ENCODE peak calls at places on chromosomes 16 and 17, in seven cellular contexts. R is A549, V is fibroblast of lung, M is pancreas, J is RWPE2, S is HCT116, W is transverse colon. G is an unnamed sample.

GRCh38 chr17:5122586-5123342 is 6.9 kb downstream of the USP6 start:
- DNase-seq in R (no peak), V (peak; percentile 2), M (peak; percentile 30), J (peak; percentile 34), S (no peak), W (peak; percentile 36), G (no peak)

GRCh38 chr16:79642652-79643051 is 42.1 kb upstream of the MAF start:
- DNase-seq in R (no peak), V (no peak), M (no peak), J (no peak), S (no peak), W (no peak), G (no peak)

GRCh38 chr17:37506678-37507077 is 17.0 kb downstream of the DUSP14 start:
- DNase-seq in R (peak; percentile 83), V (peak; percentile 36), M (no peak), J (no peak), S (peak; percentile 23), W (no peak), G (no peak)

GRCh38 chr17:8954339-8954738 is 11.2 kb downstream of the PIK3R5 start:
- DNase-seq in R (no peak), V (no peak), M (no peak), J (no peak), S (no peak), W (peak; percentile 59), G (peak; percentile 56)

GRCh38 chr16:8957509-8958157 is 6.1 kb downstream of the USP7 start:
- DNase-seq in R (no peak), V (no peak), M (no peak), J (no peak), S (no peak), W (peak; percentile 41), G (no peak)

GRCh38 chr16:4679854-4680636 is 13.3 kb upstream of the NUDT16L1 start:
- DNase-seq in R (no peak), V (peak; percentile 80), M (peak; percentile 53), J (peak; percentile 97), S (no peak), W (peak; percentile 73), G (peak; percentile 59)

GRCh38 chr16:88686439-88687253 is at the start of gene SNAI3:
- DNase-seq in R (peak; percentile 89), V (no peak), M (peak; percentile 89), J (peak; percentile 81), S (peak; percentile 51), W (peak; percentile 95), G (peak; percentile 75)

GRCh38 chr17:2068101-2068518 is 13.2 kb downstream of the HIC1 start:
- DNase-seq in R (no peak), V (peak; percentile 70), M (no peak), J (no peak), S (no peak), W (no peak), G (no peak)

GRCh38 chr17:45394913-45395568 is 37.6 kb downstream of the ARHGAP27 start:
- DNase-seq in R (peak; percentile 95), V (peak; percentile 91), M (peak; percentile 60), J (no peak), S (peak; percentile 45), W (peak; percentile 65), G (peak; percentile 73)

GRCh38 chr17:49472527-49472926 is 22.6 kb upstream of the NGFR start:
- DNase-seq in R (no peak), V (no peak), M (no peak), J (no peak), S (no peak), W (no peak), G (no peak)

GRCh38 chr17:41773190-41773588 is 13.3 kb downstream of the JUP start:
- DNase-seq in R (peak; percentile 89), V (peak; percentile 89), M (peak; percentile 84), J (peak; percentile 97), S (peak; percentile 79), W (peak; percentile 93), G (peak; percentile 73)

GRCh38 chr17:35368086-35368824 is 5.2 kb downstream of the SLFN11 start:
- DNase-seq in R (no peak), V (peak; percentile 53), M (no peak), J (no peak), S (no peak), W (peak; percentile 46), G (peak; percentile 26)

GRCh38 chr17:59513934-59514841 is 51.2 kb upstream of the DHX40 start:
- DNase-seq in R (peak; percentile 26), V (peak; percentile 85), M (peak; percentile 71), J (peak; percentile 79), S (no peak), W (peak; percentile 78), G (peak; percentile 75)

GRCh38 chr16:67011274-67011673 is 17.7 kb upstream of the CBFB start:
- DNase-seq in R (no peak), V (no peak), M (no peak), J (no peak), S (no peak), W (no peak), G (no peak)

GRCh38 chr17:73133911-73134649 is 30.7 kb upstream of the SSTR2 start:
- DNase-seq in R (no peak), V (no peak), M (no peak), J (no peak), S (peak; percentile 8), W (no peak), G (no peak)

GRCh38 chr16:68752602-68753001 is 15.5 kb downstream of the CDH1 start:
- DNase-seq in R (no peak), V (no peak), M (no peak), J (no peak), S (no peak), W (peak; percentile 59), G (no peak)

GRCh38 chr17:73420897-73421296 is 109.1 kb upstream of the CDC42EP4 start:
- DNase-seq in R (peak; percentile 86), V (no peak), M (no peak), J (no peak), S (peak; percentile 77), W (no peak), G (no peak)

GRCh38 chr17:76967762-76968161 is 99.6 kb downstream of the MGAT5B start:
- DNase-seq in R (no peak), V (no peak), M (no peak), J (no peak), S (no peak), W (no peak), G (no peak)

GRCh38 chr17:8173056-8173870 is 2.9 kb downstream of the TMEM107 start:
- DNase-seq in R (peak; percentile 89), V (peak; percentile 99), M (peak; percentile 77), J (peak; percentile 80), S (peak; percentile 99), W (peak; percentile 84), G (no peak)

GRCh38 chr17:77479817-77480508 is 339.2 kb downstream of the SEC14L1 start:
- DNase-seq in R (no peak), V (peak; percentile 56), M (no peak), J (no peak), S (no peak), W (no peak), G (no peak)

GRCh38 chr16:26348095-26348494 is 656.3 kb downstream of the HS3ST4 start:
- DNase-seq in R (no peak), V (no peak), M (no peak), J (no peak), S (no peak), W (no peak), G (no peak)

GRCh38 chr16:30184430-30185140 is 1.2 kb downstream of the CORO1A start:
- DNase-seq in R (no peak), V (no peak), M (peak; percentile 14), J (peak; percentile 62), S (no peak), W (peak; percentile 54), G (peak; percentile 11)

GRCh38 chr17:64261422-64262124 is 1.5 kb downstream of the TEX2 start:
- DNase-seq in R (no peak), V (no peak), M (no peak), J (no peak), S (no peak), W (no peak), G (no peak)

GRCh38 chr17:64262125-64262421 is 987 bp downstream of the TEX2 start:
- DNase-seq in R (no peak), V (no peak), M (no peak), J (no peak), S (no peak), W (no peak), G (no peak)

GRCh38 chr17:64256913-64257807 is 5.9 kb downstream of the TEX2 start:
- DNase-seq in R (no peak), V (no peak), M (no peak), J (peak; percentile 78), S (no peak), W (no peak), G (no peak)

GRCh38 chr17:64259922-64260321 is 3.1 kb downstream of the TEX2 start:
- DNase-seq in R (no peak), V (peak; percentile 58), M (peak; percentile 37), J (no peak), S (no peak), W (no peak), G (no peak)

GRCh38 chr17:64259436-64259835 is 3.6 kb downstream of the TEX2 start:
- DNase-seq in R (no peak), V (no peak), M (no peak), J (no peak), S (no peak), W (no peak), G (no peak)
- H3K4me3 ChIP-seq in R (no peak overlapping the region), V (no peak overlapping the region), M (no peak overlapping the region), J (no peak overlapping the region), S (no peak overlapping the region), W (no peak overlapping the region), G (no peak overlapping the region)

GRCh38 chr17:17722081-17722905 is 41.0 kb downstream of the RAI1 start:
- DNase-seq in R (no peak), V (no peak), M (no peak), J (no peak), S (no peak), W (no peak), G (no peak)
- H3K27ac ChIP-seq in R (no peak overlapping the region), V (peak overlapping the region; percentile 61), M (no peak overlapping the region), J (no peak overlapping the region), S (no peak overlapping the region), W (peak overlapping the region; percentile 80), G (no peak overlapping the region)

GRCh38 chr16:11794447-11794846 is 2.6 kb downstream of the ZC3H7A start:
- DNase-seq in R (no peak), V (no peak), M (no peak), J (no peak), S (no peak), W (no peak), G (no peak)
- H3K4me3 ChIP-seq in R (no peak overlapping the region), V (no peak overlapping the region), M (no peak overlapping the region), J (no peak overlapping the region), S (no peak overlapping the region), W (no peak overlapping the region), G (no peak overlapping the region)

GRCh38 chr16:23950291-23950894 is 114.6 kb downstream of the PRKCB start:
- DNase-seq in R (no peak), V (no peak), M (no peak), J (no peak), S (no peak), W (no peak), G (no peak)

GRCh38 chr16:23948949-23949392 is 113.2 kb downstream of the PRKCB start:
- DNase-seq in R (no peak), V (no peak), M (no peak), J (no peak), S (no peak), W (peak; percentile 53), G (no peak)

GRCh38 chr16:23950898-23951297 is 115.1 kb downstream of the PRKCB start:
- DNase-seq in R (no peak), V (no peak), M (no peak), J (no peak), S (no peak), W (no peak), G (no peak)

GRCh38 chr16:23947838-23948237 is 112.1 kb downstream of the PRKCB start:
- DNase-seq in R (no peak), V (no peak), M (no peak), J (no peak), S (no peak), W (no peak), G (no peak)

GRCh38 chr16:23949630-23950290 is 114.0 kb downstream of the PRKCB start:
- DNase-seq in R (no peak), V (no peak), M (no peak), J (no peak), S (no peak), W (peak; percentile 67), G (peak; percentile 37)
- H3K27ac ChIP-seq in R (no peak overlapping the region), V (no peak overlapping the region), M (no peak overlapping the region), J (no peak overlapping the region), S (no peak overlapping the region), W (peak overlapping the region; percentile 42), G (no peak overlapping the region)